ENCODE peak calls at places on chromosomes 2 and 18, in ten cellular contexts. C is colonic mucosa; W is NCI-H2081; L is D341Med; N is lower leg skin; P is activated CD8-positive, alpha-beta memory T cell treated with anti-CD3 and anti-CD28 coated beads for 1 hour; Q is pancreas; R is A172; E is iris pigment epithelial cell; F is fibroblast of lung. Z is an unnamed sample.

GRCh38 chr18:33014060-33014796 is 241.4 kb upstream of the KLHL14 start:
- DNase-seq in C (peak), W (no peak), L (no peak), N (no peak), P (no peak), Q (no peak), R (no peak), E (no peak), F (no peak), Z (no peak)

GRCh38 chr2:230666885-230667712 is 45.5 kb upstream of the CAB39 start:
- DNase-seq in C (no peak), W (no peak), L (no peak), N (no peak), P (no peak), Q (no peak), R (peak), E (peak), F (peak), Z (no peak)

GRCh38 chr2:105795575-105795934 is 50.8 kb downstream of the NCK2 start:
- DNase-seq in C (no peak), W (peak), L (no peak), N (peak), P (no peak), Q (no peak), R (no peak), E (no peak), F (no peak), Z (no peak)

GRCh38 chr2:118166242-118166641 is 78.0 kb downstream of the INSIG2 start:
- DNase-seq in C (no peak), W (no peak), L (no peak), N (no peak), P (no peak), Q (no peak), R (no peak), E (no peak), F (no peak), Z (no peak)

GRCh38 chr18:55672574-55673361 is 84.8 kb upstream of the TCF4 start:
- DNase-seq in C (no peak), W (no peak), L (no peak), N (no peak), P (no peak), Q (no peak), R (no peak), E (no peak), F (no peak), Z (no peak)

GRCh38 chr2:6184532-6185302 is 492.5 kb downstream of the SOX11 start:
- DNase-seq in C (no peak), W (no peak), L (no peak), N (no peak), P (no peak), Q (no peak), R (no peak), E (peak), F (peak), Z (peak)

GRCh38 chr2:191264647-191265079 is 19.5 kb downstream of the MYO1B start:
- DNase-seq in C (no peak), W (no peak), L (no peak), N (no peak), P (no peak), Q (no peak), R (peak), E (peak), F (peak), Z (no peak)

GRCh38 chr2:64007924-64008323 is 11.3 kb downstream of the VPS54 start:
- DNase-seq in C (no peak), W (no peak), L (no peak), N (no peak), P (no peak), Q (no peak), R (no peak), E (no peak), F (no peak), Z (no peak)

GRCh38 chr2:203804766-203805484 is 62.6 kb upstream of the CTLA4 start:
- DNase-seq in C (no peak), W (no peak), L (no peak), N (no peak), P (no peak), Q (no peak), R (peak), E (peak), F (peak), Z (no peak)

GRCh38 chr18:60485207-60485606 is 112.6 kb upstream of the MC4R start:
- DNase-seq in C (no peak), W (no peak), L (no peak), N (no peak), P (no peak), Q (no peak), R (peak), E (peak), F (peak), Z (no peak)

GRCh38 chr18:78914586-78914935 is 65.1 kb upstream of the SALL3 start:
- DNase-seq in C (no peak), W (peak), L (no peak), N (peak), P (no peak), Q (no peak), R (no peak), E (no peak), F (no peak), Z (no peak)

GRCh38 chr2:26345554-26346453 is at the start of gene SELENOI:
- DNase-seq in C (peak), W (peak), L (peak), N (peak), P (peak), Q (peak), R (peak), E (peak), F (peak), Z (peak)

GRCh38 chr18:11113046-11113548 is 36.3 kb downstream of the PIEZO2 start:
- DNase-seq in C (no peak), W (no peak), L (no peak), N (no peak), P (no peak), Q (no peak), R (no peak), E (no peak), F (no peak), Z (no peak)

GRCh38 chr2:84781942-84782716 is 98.8 kb downstream of the TRABD2A start:
- DNase-seq in C (peak), W (no peak), L (no peak), N (no peak), P (peak), Q (no peak), R (peak), E (peak), F (peak), Z (no peak)

GRCh38 chr18:31606265-31606664 is 14.6 kb downstream of the TTR start:
- DNase-seq in C (no peak), W (no peak), L (no peak), N (no peak), P (no peak), Q (no peak), R (no peak), E (no peak), F (no peak), Z (no peak)

GRCh38 chr2:234952270-234953115 is 676 bp downstream of the SH3BP4 start:
- DNase-seq in C (no peak), W (no peak), L (peak), N (peak), P (no peak), Q (peak), R (no peak), E (no peak), F (no peak), Z (no peak)

GRCh38 chr2:3242747-3243369 is 134.8 kb downstream of the EIPR1 start:
- DNase-seq in C (no peak), W (no peak), L (no peak), N (no peak), P (peak), Q (no peak), R (no peak), E (no peak), F (no peak), Z (no peak)

GRCh38 chr2:112712903-112713584 is 7.8 kb upstream of the NT5DC4 start:
- DNase-seq in C (no peak), W (no peak), L (no peak), N (peak), P (no peak), Q (no peak), R (no peak), E (peak), F (peak), Z (no peak)

GRCh38 chr2:163475815-163476214 is 260.0 kb downstream of the FIGN start:
- DNase-seq in C (no peak), W (no peak), L (no peak), N (no peak), P (no peak), Q (no peak), R (no peak), E (no peak), F (no peak), Z (no peak)

GRCh38 chr2:238157506-238158017 is 1.2 kb upstream of the ERFE start:
- DNase-seq in C (no peak), W (no peak), L (no peak), N (no peak), P (no peak), Q (no peak), R (no peak), E (no peak), F (no peak), Z (no peak)

GRCh38 chr2:220185766-220186165 is 558.3 kb downstream of the SLC4A3 start:
- DNase-seq in C (no peak), W (no peak), L (no peak), N (no peak), P (no peak), Q (no peak), R (no peak), E (no peak), F (no peak), Z (no peak)

GRCh38 chr2:39724828-39725144 is 54.3 kb downstream of the THUMPD2 start:
- DNase-seq in C (no peak), W (no peak), L (no peak), N (no peak), P (no peak), Q (no peak), R (no peak), E (no peak), F (peak), Z (no peak)

GRCh38 chr18:76274470-76275289 is 220.4 kb downstream of the ZNF516 start:
- DNase-seq in C (no peak), W (peak), L (peak), N (peak), P (no peak), Q (no peak), R (no peak), E (no peak), F (no peak), Z (no peak)

GRCh38 chr2:168241208-168241607 is 6.2 kb downstream of the STK39 start:
- DNase-seq in C (no peak), W (no peak), L (no peak), N (no peak), P (no peak), Q (no peak), R (no peak), E (no peak), F (no peak), Z (no peak)

GRCh38 chr2:133641497-133641896 is 73.2 kb upstream of the NCKAP5 start:
- DNase-seq in C (peak), W (no peak), L (peak), N (peak), P (no peak), Q (peak), R (no peak), E (peak), F (no peak), Z (no peak)

GRCh38 chr2:72140621-72140960 is 7.1 kb downstream of the CYP26B1 start:
- DNase-seq in C (peak), W (no peak), L (no peak), N (peak), P (no peak), Q (no peak), R (no peak), E (no peak), F (no peak), Z (no peak)

GRCh38 chr2:210007895-210008294 is 5.5 kb downstream of the RPE start:
- DNase-seq in C (no peak), W (no peak), L (no peak), N (no peak), P (no peak), Q (no peak), R (no peak), E (peak), F (peak), Z (no peak)

GRCh38 chr2:156436477-156437085 is 402 bp downstream of the GPD2 start:
- DNase-seq in C (peak), W (no peak), L (no peak), N (no peak), P (no peak), Q (no peak), R (peak), E (peak), F (peak), Z (no peak)